ENCODE peak calls at places on chromosomes 11 and 22, in nine cellular contexts. D is MCF 10A; R is RWPE1; C is lower lobe of right lung; V is osteocyte; X is CD4-positive, alpha-beta T cell; F is cardiac muscle cell; Y is progenitor cell of endocrine pancreas; J is upper lobe of right lung. N is an unnamed sample.

GRCh38 chr11:57983211-57983610 is 40.5 kb upstream of the OR9Q1 start:
- DNase-seq in D (no peak), Y (no peak), F (no peak), C (no peak), R (no peak), V (no peak), J (no peak), X (no peak), N (no peak)

GRCh38 chr22:42688241-42688913 is 32.3 kb downstream of the A4GALT start:
- DNase-seq in C (peak; percentile 81), X (no peak), J (peak; percentile 85), V (peak; percentile 93), R (peak; percentile 81), Y (no peak), F (peak; percentile 89), D (peak; percentile 99), N (no peak)

GRCh38 chr11:9176136-9176535 is 84.7 kb upstream of the SCUBE2 start:
- DNase-seq in D (no peak), F (no peak), Y (no peak), C (no peak), X (no peak), R (no peak), J (no peak), V (no peak), N (no peak)

GRCh38 chr22:48952256-48953102 is 875.2 kb downstream of the BRD1 start:
- DNase-seq in F (no peak), V (peak; percentile 75), D (no peak), X (peak; percentile 24), Y (no peak), R (no peak), J (peak; percentile 53), C (no peak), N (peak; percentile 88)

GRCh38 chr22:49026476-49027121 is 801.1 kb downstream of the BRD1 start:
- DNase-seq in Y (no peak), C (peak; percentile 36), X (no peak), J (no peak), R (no peak), D (no peak), V (no peak), F (no peak), N (peak; percentile 75)

GRCh38 chr11:129731316-129731715 is 84.3 kb upstream of the TMEM45B start:
- DNase-seq in F (no peak), J (no peak), R (peak; percentile 95), C (no peak), X (no peak), V (peak; percentile 76), D (peak; percentile 94), Y (no peak), N (no peak)

GRCh38 chr11:17599460-17599925 is 52.4 kb downstream of the OTOG start:
- DNase-seq in R (no peak), J (peak; percentile 56), C (no peak), F (no peak), Y (no peak), V (peak; percentile 69), X (peak; percentile 25), D (no peak), N (no peak)

GRCh38 chr11:78941226-78941851 is 366.7 kb upstream of the NARS2 start:
- DNase-seq in F (peak; percentile 57), R (no peak), X (no peak), V (no peak), D (no peak), Y (no peak), C (peak; percentile 45), J (peak; percentile 64), N (no peak)

GRCh38 chr22:20530368-20531153 is 23.2 kb downstream of the MED15 start:
- DNase-seq in F (no peak), J (no peak), X (no peak), V (no peak), D (peak; percentile 77), Y (no peak), R (peak; percentile 86), C (peak; percentile 52), N (peak; percentile 90)

GRCh38 chr22:19208287-19208847 is 29.8 kb upstream of the SLC25A1 start:
- DNase-seq in R (no peak), F (no peak), C (no peak), V (no peak), Y (no peak), D (no peak), X (no peak), J (no peak), N (no peak)

GRCh38 chr22:37233751-37234631 is 10.1 kb downstream of the RAC2 start:
- DNase-seq in D (no peak), F (no peak), X (peak; percentile 35), J (no peak), V (no peak), R (no peak), C (peak; percentile 22), Y (no peak), N (peak; percentile 86)

DNA sequence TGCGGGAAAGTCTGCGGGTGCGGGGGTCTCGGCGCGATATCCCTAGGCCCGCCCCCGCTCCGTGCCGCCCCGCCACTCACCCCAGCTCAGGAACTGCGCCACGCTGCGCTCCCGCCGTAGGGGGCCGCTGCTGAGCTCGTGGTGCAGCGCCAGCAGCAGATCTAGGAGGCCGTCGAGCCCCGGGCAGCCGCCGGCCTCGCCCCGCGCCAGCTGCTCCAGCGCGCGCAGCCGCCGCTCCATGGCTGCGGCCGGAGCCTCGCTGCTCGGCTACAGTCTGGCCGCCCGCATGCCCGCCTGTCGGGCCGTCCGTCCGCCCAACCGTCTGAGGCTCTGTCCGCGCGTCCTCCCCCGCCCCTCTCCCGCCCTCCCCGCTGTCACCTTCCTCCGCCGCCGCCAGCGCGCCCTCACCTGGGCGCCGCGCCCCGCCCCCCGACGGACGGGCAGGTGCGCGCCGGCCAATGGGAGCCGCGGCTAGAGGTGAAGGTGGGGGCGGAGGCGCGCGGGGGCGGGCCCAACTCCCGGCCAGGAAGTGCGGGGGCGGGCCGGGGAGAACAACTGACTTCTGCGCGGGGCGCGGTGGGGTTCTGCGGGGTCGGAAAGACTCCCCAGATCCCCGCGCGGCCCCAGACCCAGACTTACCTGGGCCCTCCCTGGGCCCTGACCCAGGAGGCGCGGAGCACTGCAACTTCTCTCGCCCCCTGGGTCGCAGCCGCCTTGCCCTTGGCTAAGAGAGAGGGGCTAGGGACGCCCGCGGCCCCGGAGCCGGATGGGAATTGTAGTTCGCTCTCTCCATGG is at the start of gene CDC42BPG:
- DNase-seq in F (peak; percentile 76), J (peak; percentile 94), D (peak; percentile 81), X (peak; percentile 71), C (peak; percentile 89), R (peak; percentile 83), Y (peak; percentile 75), V (peak; percentile 90), N (peak; percentile 77)
- TF ChIP-seq CTCF in F (peak; percentile 53), J (peak; percentile 68), D (peak; percentile 64), X (peak; percentile 52), C (peak; percentile 79), R (peak; percentile 75), Y (peak; percentile 70), V (peak; percentile 64), N (peak; percentile 81)

DNA sequence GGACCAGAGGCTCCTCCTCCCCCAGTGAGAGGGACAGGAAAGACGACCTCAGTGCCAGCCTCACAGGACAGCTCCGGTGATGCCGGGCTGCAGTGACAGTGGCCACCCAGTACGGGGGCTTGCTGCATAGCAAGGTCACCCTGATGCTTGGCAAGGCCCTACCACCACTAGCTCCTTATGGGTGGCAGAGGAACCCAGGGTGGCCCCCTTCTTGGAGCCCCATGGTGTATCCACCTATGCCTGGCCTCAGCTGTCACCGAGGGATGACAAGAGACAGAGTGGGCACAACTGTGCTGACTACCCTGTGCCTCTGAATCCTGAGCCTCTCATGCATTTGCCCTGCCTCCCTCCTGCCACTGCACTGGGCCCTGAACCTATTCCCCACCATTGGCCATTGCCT is 809.2 kb downstream of the TBC1D22A start:
- DNase-seq in R (no peak), J (peak; percentile 45), F (no peak), V (peak; percentile 70), C (no peak), Y (no peak), D (no peak), X (no peak), N (no peak)
- TF ChIP-seq CTCF in R (no peak), J (no peak), F (no peak), V (no peak), C (no peak), Y (no peak), D (no peak), X (no peak), N (no peak)

DNA sequence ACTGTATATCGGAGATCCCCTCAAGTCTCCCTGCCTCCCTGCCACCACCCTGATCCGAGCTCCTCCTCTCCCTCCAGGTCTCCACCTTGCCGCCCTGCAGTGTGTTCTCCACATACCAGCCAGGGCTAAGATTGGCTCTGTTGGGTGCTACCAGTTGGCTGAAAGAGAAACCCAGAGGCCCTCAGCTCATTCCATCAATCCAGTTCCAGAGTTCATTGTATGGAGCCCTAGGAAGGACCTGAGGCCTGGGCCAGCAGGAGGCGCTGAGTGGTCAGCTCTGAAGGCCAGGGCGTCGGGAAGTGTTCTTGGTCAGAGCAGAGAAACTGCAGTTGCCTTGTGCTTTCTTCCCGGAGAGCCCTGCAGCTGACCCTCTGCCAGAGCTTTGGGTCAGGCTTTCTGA is 2.2 kb upstream of the TOP3B start:
- DNase-seq in D (peak; percentile 27), X (no peak), Y (no peak), F (peak; percentile 26), R (no peak), J (no peak), C (no peak), V (no peak), N (no peak)
- TF ChIP-seq CTCF in D (no peak), X (no peak), Y (peak; percentile 51), F (peak; percentile 48), R (no peak), J (peak; percentile 14), C (peak; percentile 15), V (no peak), N (peak; percentile 48)

GRCh38 chr11:43797337-43797736 is 83.3 kb upstream of the ALKBH3 start:
- DNase-seq in V (no peak), X (no peak), Y (no peak), C (no peak), J (no peak), R (no peak), D (no peak), F (no peak), N (no peak)

GRCh38 chr11:43806976-43807375 is 73.7 kb upstream of the ALKBH3 start:
- DNase-seq in C (no peak), V (no peak), J (no peak), X (no peak), F (no peak), R (no peak), D (no peak), Y (no peak), N (no peak)

GRCh38 chr11:43797866-43798265 is 82.8 kb upstream of the ALKBH3 start:
- DNase-seq in Y (no peak), V (no peak), J (no peak), D (no peak), C (no peak), X (no peak), F (no peak), R (no peak), N (no peak)

GRCh38 chr11:43803766-43804165 is 76.9 kb upstream of the ALKBH3 start:
- DNase-seq in F (no peak), D (no peak), Y (no peak), J (no peak), V (no peak), C (no peak), R (no peak), X (no peak), N (no peak)

DNA sequence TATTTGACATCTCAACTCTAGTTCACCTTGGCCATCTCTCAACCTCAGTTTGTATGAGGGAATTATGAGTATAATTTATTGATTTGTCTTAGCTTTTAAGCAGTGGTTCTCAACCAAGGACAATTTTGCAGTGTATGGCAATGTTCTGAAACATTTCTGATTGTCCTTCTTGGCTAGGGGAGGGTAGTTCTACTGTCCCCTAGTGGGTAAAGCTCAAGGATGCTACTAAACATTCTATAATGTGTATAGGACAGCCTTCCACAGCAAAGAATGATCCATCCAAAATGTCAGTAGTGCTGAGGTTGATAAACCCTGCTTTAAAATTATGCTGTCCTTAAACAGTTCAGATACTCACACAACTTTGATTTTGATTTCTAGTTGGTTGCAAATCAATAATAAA is 78.1 kb upstream of the ALKBH3 start:
- DNase-seq in D (peak; percentile 11), X (no peak), Y (no peak), J (no peak), V (no peak), R (no peak), C (no peak), F (peak; percentile 44), N (no peak)
- TF ChIP-seq CTCF in D (no peak), X (no peak), Y (peak; percentile 30), J (no peak), V (peak; percentile 25), R (no peak), C (peak; percentile 7), F (peak; percentile 49), N (peak; percentile 62)